ENCODE peak calls at places on chromosomes 12 and 14, in nine cellular contexts. O is tibial nerve, P is A549, H is HepG2, Q is ovary, T is SK-N-SH, B is esophagus muscularis mucosa, D is suprapubic skin, U is upper lobe of left lung. Z is an unnamed sample.
A peak's percentile ranks its signal among the peaks of the same experiment; 100 is the strongest.

GRCh38 chr14:29243355-29243754 is 476.8 kb downstream of the FOXG1 start:
- DNase-seq in D (no peak), O (no peak), Q (no peak), B (no peak), P (no peak), T (no peak), U (no peak), H (no peak), Z (no peak)

GRCh38 chr14:28772613-28773012 is 6.0 kb downstream of the FOXG1 start:
- DNase-seq in H (no peak), D (no peak), B (no peak), T (no peak), Q (no peak), P (no peak), U (no peak), O (no peak), Z (no peak)

GRCh38 chr14:27390130-27390529 is 792.3 kb upstream of the NOVA1 start:
- DNase-seq in H (no peak), U (no peak), O (no peak), Q (no peak), T (no peak), P (no peak), B (no peak), D (no peak), Z (no peak)

GRCh38 chr12:3164454-3165310 is 87.5 kb downstream of the TSPAN9 start:
- DNase-seq in U (no peak), Q (no peak), T (no peak), P (no peak), O (no peak), D (no peak), H (peak; percentile 94), B (no peak), Z (no peak)

GRCh38 chr12:104699489-104700194 is 242.9 kb downstream of the CHST11 start:
- DNase-seq in O (no peak), H (no peak), U (no peak), D (no peak), Q (no peak), P (no peak), B (no peak), T (no peak), Z (no peak)

GRCh38 chr12:107760207-107760816 is 625 bp downstream of the PRDM4 start:
- DNase-seq in T (peak; percentile 58), P (peak; percentile 36), U (no peak), H (peak; percentile 19), B (no peak), O (peak; percentile 11), Q (no peak), D (no peak), Z (peak; percentile 42)

GRCh38 chr14:93032301-93032929 is 83.3 kb downstream of the ITPK1 start:
- DNase-seq in U (no peak), O (no peak), Q (no peak), D (no peak), B (no peak), H (no peak), P (no peak), T (no peak), Z (no peak)

GRCh38 chr12:103494388-103494787 is 1.4 kb downstream of the C12orf42 start:
- DNase-seq in P (no peak), D (no peak), H (no peak), U (no peak), O (no peak), B (no peak), T (no peak), Q (no peak), Z (no peak)

GRCh38 chr14:51962678-51963077 is 26.7 kb upstream of the RTRAF start:
- DNase-seq in U (no peak), D (no peak), B (no peak), T (no peak), Q (no peak), H (no peak), O (no peak), P (no peak), Z (no peak)

GRCh38 chr14:63214417-63215196 is 10.4 kb downstream of the RHOJ start:
- DNase-seq in O (no peak), H (no peak), P (no peak), D (no peak), T (no peak), Q (no peak), U (no peak), B (no peak), Z (no peak)

GRCh38 chr12:75862692-75863471 is 168.7 kb downstream of the PHLDA1 start:
- DNase-seq in U (no peak), Q (no peak), H (peak; percentile 28), D (no peak), B (no peak), O (no peak), P (peak; percentile 67), T (no peak), Z (no peak)

GRCh38 chr12:10690906-10691305 is 17.1 kb upstream of the STYK1 start:
- DNase-seq in P (no peak), Q (no peak), T (no peak), O (no peak), D (no peak), H (no peak), B (no peak), U (no peak), Z (no peak)

GRCh38 chr12:92561543-92561899 is 141.3 kb upstream of the PLEKHG7 start:
- DNase-seq in U (no peak), H (no peak), T (no peak), Q (no peak), O (peak; percentile 79), D (no peak), B (no peak), P (no peak), Z (peak; percentile 35)

GRCh38 chr12:109719123-109720022 is 5.7 kb downstream of the FAM222A start:
- DNase-seq in B (no peak), H (peak; percentile 66), T (peak; percentile 72), Q (no peak), D (no peak), P (no peak), U (no peak), O (no peak), Z (no peak)
- H3K4me1 ChIP-seq in B (peaks cover 83% of the 10 kb centered on the region), H (peaks cover 79% of the 10 kb centered on the region), T (peaks cover 90% of the 10 kb centered on the region), Q (peaks cover 19% of the 10 kb centered on the region), D (peaks cover 43% of the 10 kb centered on the region), P (peaks cover 7% of the 10 kb centered on the region), U (peaks cover 23% of the 10 kb centered on the region), O (peaks cover 99% of the 10 kb centered on the region), Z (peaks cover 33% of the 10 kb centered on the region)

DNA sequence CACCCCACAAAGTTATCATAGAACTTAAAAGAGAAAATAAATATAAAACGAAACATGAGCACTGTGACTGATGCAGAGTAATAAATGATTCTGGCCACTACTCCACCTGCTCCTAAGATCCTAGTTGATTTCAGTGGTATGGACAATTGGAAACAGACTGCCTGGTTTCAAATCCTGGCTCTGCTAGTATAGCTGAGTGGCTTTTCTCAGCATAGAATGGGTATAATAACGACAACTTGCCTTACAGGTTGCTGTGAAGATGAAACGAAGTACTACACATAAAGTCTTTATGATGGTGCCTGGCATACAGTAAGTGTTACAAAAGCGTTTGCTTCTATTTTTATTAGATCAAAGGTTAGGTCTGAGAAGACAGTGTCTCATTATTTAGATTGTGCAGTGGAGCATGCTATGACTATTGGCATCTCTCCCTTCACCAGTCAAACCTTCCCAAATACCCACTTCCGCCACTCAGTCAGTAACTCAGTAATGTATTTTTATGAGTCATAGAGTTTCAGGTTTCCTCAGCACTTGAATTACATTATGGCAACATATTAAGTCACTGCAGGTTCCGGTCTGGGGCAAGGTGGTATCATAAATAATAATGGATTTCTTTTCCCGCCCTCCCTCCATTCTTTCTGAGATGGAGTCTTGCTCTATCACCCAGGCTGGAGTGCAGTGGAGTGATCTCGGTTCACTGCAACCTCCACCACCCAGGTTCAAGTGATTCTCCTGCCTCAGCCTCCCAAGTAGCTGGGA is 29.7 kb upstream of the NR2C1 start:
- DNase-seq in T (no peak), U (no peak), Q (no peak), D (no peak), O (no peak), P (peak; percentile 85), H (peak; percentile 18), B (no peak), Z (peak; percentile 19)
- TF ChIP-seq EP300 in T (peak; percentile 70), U (no peak), Q (no peak), D (no peak), O (no peak), P (peak; percentile 73), H (no peak), B (no peak), Z (no peak)

DNA sequence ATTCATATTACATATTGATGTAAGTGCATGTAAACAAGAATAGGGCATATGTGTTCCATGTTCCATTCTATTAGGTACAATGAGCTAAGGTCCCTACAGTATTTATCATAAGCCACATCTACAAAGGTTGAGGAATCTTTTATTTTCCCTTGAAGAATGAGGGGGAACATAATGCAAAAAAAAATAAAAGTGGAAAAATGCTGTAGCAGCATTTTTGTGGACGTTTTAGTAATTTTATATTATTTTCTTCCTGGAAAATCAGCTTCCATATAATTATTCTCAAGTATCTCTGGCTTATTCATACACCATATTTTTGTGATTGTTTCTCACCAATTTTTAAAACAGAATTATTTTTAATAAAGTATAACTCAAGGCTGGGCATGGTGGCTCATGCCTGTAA is 148.7 kb downstream of the MED13L start:
- DNase-seq in U (no peak), P (no peak), O (no peak), T (no peak), Q (no peak), D (no peak), H (no peak), B (no peak), Z (no peak)
- H3K4me1 ChIP-seq in U (peaks cover 57% of the 10 kb centered on the region), P (peaks cover 81% of the 10 kb centered on the region), O (peaks cover 99% of the 10 kb centered on the region), T (peaks cover 16% of the 10 kb centered on the region), Q (peaks cover 20% of the 10 kb centered on the region), D (peaks cover 69% of the 10 kb centered on the region), H (peaks cover 59% of the 10 kb centered on the region), B (peaks cover 62% of the 10 kb centered on the region), Z (peaks cover 12% of the 10 kb centered on the region)

GRCh38 chr12:57822392-57823130 is 4.0 kb upstream of the AVIL start:
- DNase-seq in P (no peak), B (no peak), O (no peak), T (no peak), Q (no peak), D (no peak), H (no peak), U (no peak), Z (no peak)

GRCh38 chr12:57825451-57825850 is 6.9 kb upstream of the AVIL start:
- DNase-seq in U (no peak), Q (no peak), D (no peak), P (no peak), T (no peak), O (no peak), H (no peak), B (no peak), Z (no peak)

GRCh38 chr12:57823908-57824640 is 5.5 kb upstream of the AVIL start:
- DNase-seq in P (no peak), B (no peak), Q (no peak), H (no peak), T (no peak), U (no peak), D (no peak), O (no peak), Z (no peak)

GRCh38 chr12:57823131-57823907 is 4.8 kb upstream of the AVIL start:
- DNase-seq in T (no peak), H (no peak), P (no peak), O (no peak), B (no peak), U (no peak), D (no peak), Q (no peak), Z (no peak)

GRCh38 chr12:57821474-57822214 is 3.1 kb upstream of the AVIL start:
- DNase-seq in Q (no peak), T (no peak), P (no peak), U (no peak), O (no peak), D (no peak), H (no peak), B (no peak), Z (no peak)
- TF ChIP-seq EP300 in Q (no peak), T (no peak), P (no peak), U (no peak), O (no peak), D (no peak), H (no peak), B (no peak), Z (no peak)

GRCh38 chr12:131827961-131828534 is at the start of gene MMP17:
- DNase-seq in B (no peak), O (peak; percentile 46), Q (no peak), P (peak; percentile 56), H (no peak), D (no peak), T (peak; percentile 90), U (peak; percentile 90), Z (peak; percentile 33)
- H3K4me1 ChIP-seq in B (peaks cover 27% of the 10 kb centered on the region), O (peaks cover 57% of the 10 kb centered on the region), Q (peaks cover 10% of the 10 kb centered on the region), P (peaks cover 17% of the 10 kb centered on the region), H (peaks cover 55% of the 10 kb centered on the region), D (peaks cover 47% of the 10 kb centered on the region), T (peaks cover 24% of the 10 kb centered on the region), U (peaks cover 36% of the 10 kb centered on the region), Z (peaks cover 43% of the 10 kb centered on the region)

Z was measured in transverse colon.